ENCODE peak calls at places on chromosomes 13 and 19, in four cellular contexts. Q is K562, I is WTC11, V is HepG2. L is an unnamed sample.

GRCh38 chr19:38693380-38694223 is 46.2 kb downstream of the ACTN4 start:
- DNase-seq in V (peak; percentile 81), Q (no peak), I (peak; percentile 39), L (no peak)

GRCh38 chr19:38685666-38686529 is 38.4 kb downstream of the ACTN4 start:
- DNase-seq in Q (peak; percentile 24), V (peak; percentile 65), I (no peak), L (peak; percentile 59)

GRCh38 chr13:102903659-102904407 is 58.0 kb downstream of the ERCC5 start:
- DNase-seq in V (no peak), Q (peak; percentile 9), I (no peak), L (peak; percentile 6)

GRCh38 chr13:28548872-28549271 is 53.9 kb upstream of the FLT1 start:
- DNase-seq in V (no peak), Q (no peak), I (no peak), L (no peak)

GRCh38 chr13:101941095-101941777 is 460.6 kb downstream of the FGF14 start:
- DNase-seq in Q (no peak), I (no peak), V (no peak), L (no peak)

GRCh38 chr13:36666482-36667264 is 7.1 kb upstream of the SERTM1 start:
- DNase-seq in V (no peak), I (no peak), Q (no peak), L (no peak)

GRCh38 chr19:42323852-42324654 is 1.4 kb upstream of the MEGF8 start:
- DNase-seq in V (no peak), I (peak; percentile 55), Q (no peak), L (no peak)

GRCh38 chr19:41597600-41598041 is 21.7 kb downstream of the CEACAM21 start:
- DNase-seq in V (peak; percentile 39), I (peak; percentile 80), Q (peak; percentile 82), L (peak; percentile 78)

GRCh38 chr19:33248954-33249613 is 23.4 kb upstream of the SLC7A10 start:
- DNase-seq in Q (no peak), V (peak; percentile 53), I (no peak), L (no peak)

GRCh38 chr19:10135551-10136334 is 16.0 kb upstream of the EIF3G start:
- DNase-seq in I (no peak), Q (no peak), V (no peak), L (no peak)

GRCh38 chr13:104577029-104577820 is 1511.0 kb upstream of the SLC10A2 start:
- DNase-seq in I (no peak), Q (no peak), V (no peak), L (no peak)

GRCh38 chr19:38321646-38322323 is 2.1 kb downstream of the KCNK6 start:
- DNase-seq in I (no peak), Q (no peak), V (no peak), L (no peak)

GRCh38 chr19:54653181-54653809 is 9.5 kb upstream of the LILRB4 start:
- DNase-seq in Q (peak; percentile 53), V (peak; percentile 8), I (no peak), L (peak; percentile 40)

GRCh38 chr13:79779061-79779460 is 298.1 kb downstream of the NDFIP2 start:
- DNase-seq in I (no peak), Q (no peak), V (no peak), L (no peak)

GRCh38 chr13:79776538-79776937 is 295.6 kb downstream of the NDFIP2 start:
- DNase-seq in V (no peak), I (no peak), Q (no peak), L (no peak)

GRCh38 chr13:79777504-79777903 is 296.5 kb downstream of the NDFIP2 start:
- DNase-seq in Q (no peak), I (no peak), V (no peak), L (no peak)

GRCh38 chr13:79772811-79773210 is 291.9 kb downstream of the NDFIP2 start:
- DNase-seq in Q (no peak), I (no peak), V (no peak), L (no peak)

GRCh38 chr13:79775830-79776229 is 294.9 kb downstream of the NDFIP2 start:
- DNase-seq in Q (no peak), V (peak; percentile 38), I (peak; percentile 23), L (peak; percentile 68)
- TF ChIP-seq ELF4 in Q (no peak), V (no peak), I (no peak), L (no peak)

GRCh38 chr19:48696353-48697010 is 711 bp downstream of the FUT2 start:
- DNase-seq in Q (no peak), V (no peak), I (peak; percentile 46), L (no peak)
- TF ChIP-seq ELF4 in Q (no peak), V (no peak), I (no peak), L (no peak)

DNA sequence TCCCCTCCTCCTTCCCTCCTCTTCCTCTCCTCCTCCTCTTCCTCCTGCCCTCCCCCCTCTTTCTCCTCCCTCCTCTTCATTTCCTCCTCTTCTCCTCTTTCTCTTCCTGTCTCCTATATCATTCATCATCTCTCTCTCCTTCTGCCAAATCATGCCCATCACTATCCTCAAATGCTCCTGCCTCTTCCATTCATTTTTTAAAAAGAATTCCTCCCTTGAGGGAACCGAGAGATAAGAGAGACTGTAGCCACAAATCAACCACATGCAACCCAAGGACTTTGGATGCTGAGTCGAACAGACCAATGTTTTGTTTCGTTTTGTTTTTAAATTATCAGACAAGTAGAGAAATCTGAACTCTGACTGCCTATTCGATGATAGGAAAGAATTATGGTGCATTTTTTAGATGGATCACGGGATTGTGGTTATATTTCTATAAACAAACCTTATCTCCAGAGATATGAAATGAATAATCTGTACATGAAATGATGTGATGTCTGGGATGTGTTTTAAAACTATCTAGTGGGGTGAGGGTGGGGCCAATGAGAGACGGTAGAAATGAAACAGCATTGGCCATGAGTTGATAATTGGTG is 9.5 kb upstream of the ZNF541 start:
- DNase-seq in V (no peak), Q (no peak), I (no peak), L (no peak)
- TF ChIP-seq ELF4 in V (no peak), Q (no peak), I (no peak), L (no peak)

GRCh38 chr13:41631296-41631965 is 174.1 kb downstream of the RGCC start:
- DNase-seq in I (no peak), V (no peak), Q (no peak), L (no peak)
- TF ChIP-seq ELF4 in I (no peak), V (no peak), Q (no peak), L (no peak)

GRCh38 chr19:35843676-35844481 is 8.4 kb downstream of the NPHS1 start:
- DNase-seq in Q (peak; percentile 93), V (no peak), I (peak; percentile 96), L (peak; percentile 62)

GRCh38 chr19:35845215-35846037 is 6.9 kb downstream of the NPHS1 start:
- DNase-seq in I (peak; percentile 61), Q (peak; percentile 94), V (peak; percentile 37), L (no peak)

GRCh38 chr19:35844482-35845214 is 7.7 kb downstream of the NPHS1 start:
- DNase-seq in I (no peak), Q (no peak), V (no peak), L (no peak)

GRCh38 chr19:35847911-35848310 is 4.4 kb downstream of the NPHS1 start:
- DNase-seq in V (no peak), Q (no peak), I (no peak), L (no peak)

DNA sequence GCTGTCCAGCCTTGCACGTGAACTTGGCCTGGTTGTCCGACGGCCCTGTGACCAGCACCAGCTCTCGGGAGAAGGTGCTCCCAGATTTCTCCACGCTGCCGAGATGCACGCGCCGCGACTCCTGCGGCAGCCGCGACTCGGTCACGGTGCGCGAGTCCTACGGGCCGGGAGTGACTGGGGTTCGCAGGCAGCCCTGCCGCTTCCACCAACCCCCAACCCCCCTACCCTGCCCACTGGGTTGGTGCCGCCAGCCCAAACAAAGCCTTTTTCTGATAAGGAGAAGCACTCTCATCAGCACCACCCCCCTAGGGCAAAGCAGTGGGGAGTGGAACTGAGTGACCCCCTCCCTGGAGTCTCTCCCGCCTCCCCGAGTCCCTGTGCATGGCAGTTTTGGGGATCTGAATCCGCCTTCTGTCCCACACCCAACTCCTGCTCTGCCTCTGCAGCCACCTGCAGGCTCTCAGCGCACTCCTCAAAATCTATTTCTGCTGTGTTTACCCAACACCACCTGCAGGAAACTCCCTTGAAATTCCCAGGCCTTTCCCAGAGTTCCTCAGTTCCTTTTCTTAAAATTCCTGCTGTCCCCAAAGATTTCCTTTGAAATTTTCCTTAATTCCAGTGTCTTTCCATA is 6.2 kb downstream of the NPHS1 start:
- DNase-seq in I (peak; percentile 34), V (no peak), Q (no peak), L (no peak)
- TF ChIP-seq ELF4 in I (no peak), V (no peak), Q (no peak), L (no peak)

DNA sequence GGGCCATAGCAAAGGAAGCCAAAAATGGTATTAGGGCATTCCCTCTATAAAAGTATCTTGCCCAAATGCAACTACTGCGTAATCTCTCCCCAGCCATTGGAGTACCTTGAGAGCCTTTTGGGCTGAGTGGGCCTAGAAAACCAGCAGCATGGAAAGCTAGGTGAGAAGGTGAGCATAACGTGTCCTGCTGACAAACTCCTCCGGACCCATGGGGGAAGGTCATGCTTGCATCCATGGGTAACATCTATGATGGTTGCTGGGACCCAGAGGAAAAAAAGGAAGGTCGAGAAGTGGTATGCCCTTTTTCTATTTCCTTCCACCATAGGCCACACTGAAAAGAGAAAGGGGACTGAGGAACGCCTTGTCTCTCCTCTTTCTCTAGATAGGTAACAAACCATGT is 57.4 kb downstream of the ZNF728 start:
- DNase-seq in Q (peak; percentile 11), V (no peak), I (no peak), L (peak; percentile 5)
- TF ChIP-seq ELF4 in Q (no peak), V (no peak), I (no peak), L (no peak)

DNA sequence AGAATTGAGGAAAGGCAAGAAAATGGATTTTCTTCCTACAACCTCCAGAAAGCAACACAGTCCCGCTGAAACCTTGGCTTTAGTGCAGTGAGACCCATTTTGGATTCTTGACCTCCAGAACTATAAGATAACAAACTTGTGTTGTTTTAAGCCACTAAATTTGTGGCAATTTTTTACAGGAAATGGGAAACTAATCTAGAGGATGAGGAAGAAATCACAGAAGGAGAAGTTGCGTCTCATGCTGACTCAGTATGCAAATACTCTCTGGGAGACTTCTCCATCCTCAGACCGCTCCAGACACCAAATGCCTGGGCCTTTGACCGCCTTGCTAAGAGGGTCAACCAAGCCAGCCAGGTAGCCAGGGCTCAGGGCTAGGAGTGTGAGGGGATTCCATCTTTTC is 13.1 kb upstream of the CEACAM16 start:
- DNase-seq in V (no peak), Q (no peak), I (no peak), L (no peak)
- TF ChIP-seq ELF4 in V (no peak), Q (no peak), I (no peak), L (no peak)

GRCh38 chr19:34556500-34556899 is 74.9 kb downstream of the WTIP start:
- DNase-seq in V (peak; percentile 13), I (peak; percentile 77), Q (peak; percentile 28), L (peak; percentile 27)
- TF ChIP-seq ELF4 in V (no peak), I (no peak), Q (no peak), L (no peak)

L was measured in HEK293T.